ENCODE peak calls at places on chromosomes 2 and 18, in ten cellular contexts. K is psoas muscle; E is transverse colon; X is stimulated activated naive B cell treated with anti-CD40 and anti-IgM and Interleukin-4, amounts not matched to agents 10 μg/mL and 1 μg/mL and 100 μg/mL, for 72 hours; L is activated T-helper 1 cell treated with anti-CD3 and anti-CD28 coated beads, Interleukin-12 subunit alpha, Interleukin-12 subunit beta, Interleukin-2, Interleukin-4 antibody, amounts not matched to agents 30 ng/mL and 10 ng/mL and 1 ng/mL, durations not matched to agents 14 hours and 24 hours and 36 hours; V is NCI-H446 treated with DMSO at 0.1 percent for 48 hours; O is ELF-1; C is EL; I is NCI-H460; Y is CD4-positive, alpha-beta T cell. N is an unnamed sample.

GRCh38 chr2:95231723-95232122 is 24.4 kb downstream of the ZNF892 start:
- DNase-seq in K (peak; percentile 21), E (peak; percentile 69), X (peak; percentile 21), L (no peak), V (no peak), O (peak; percentile 90), C (peak; percentile 88), I (peak; percentile 52), Y (no peak), N (no peak)

GRCh38 chr2:70569559-70569958 is 15.9 kb upstream of the TGFA start:
- DNase-seq in K (no peak), E (no peak), X (no peak), L (no peak), V (no peak), O (no peak), C (no peak), I (no peak), Y (no peak), N (no peak)

GRCh38 chr2:150732064-150732463 is 244.6 kb upstream of the RND3 start:
- DNase-seq in K (no peak), E (no peak), X (no peak), L (no peak), V (no peak), O (no peak), C (peak; percentile 55), I (no peak), Y (no peak), N (no peak)

GRCh38 chr2:47690132-47690531 is 92.8 kb upstream of the MSH6 start:
- DNase-seq in K (no peak), E (no peak), X (no peak), L (no peak), V (no peak), O (no peak), C (no peak), I (no peak), Y (no peak), N (no peak)

GRCh38 chr2:45712538-45712937 is 61.1 kb downstream of the PRKCE start:
- DNase-seq in K (no peak), E (peak; percentile 26), X (no peak), L (no peak), V (no peak), O (peak; percentile 16), C (no peak), I (no peak), Y (no peak), N (no peak)

GRCh38 chr2:65710356-65710755 is 278.0 kb upstream of the SPRED2 start:
- DNase-seq in K (no peak), E (no peak), X (no peak), L (no peak), V (no peak), O (no peak), C (no peak), I (no peak), Y (no peak), N (no peak)

GRCh38 chr2:36478332-36478738 is 119.6 kb downstream of the FEZ2 start:
- DNase-seq in K (no peak), E (no peak), X (no peak), L (no peak), V (no peak), O (no peak), C (peak; percentile 96), I (no peak), Y (no peak), N (no peak)

GRCh38 chr2:204019572-204020501 is 83.3 kb downstream of the ICOS start:
- DNase-seq in K (no peak), E (no peak), X (no peak), L (peak; percentile 49), V (no peak), O (no peak), C (peak; percentile 55), I (no peak), Y (no peak), N (no peak)

GRCh38 chr2:25879133-25879730 is 945 bp upstream of the ASXL2 start:
- DNase-seq in K (no peak), E (no peak), X (no peak), L (no peak), V (no peak), O (no peak), C (peak; percentile 80), I (peak; percentile 26), Y (no peak), N (no peak)

GRCh38 chr2:218169757-218170546 is 3.2 kb upstream of the CXCR1 start:
- DNase-seq in K (no peak), E (no peak), X (no peak), L (no peak), V (no peak), O (no peak), C (peak; percentile 13), I (no peak), Y (no peak), N (no peak)

GRCh38 chr2:53739057-53739456 is 28.5 kb upstream of the CHAC2 start:
- DNase-seq in K (no peak), E (no peak), X (no peak), L (no peak), V (no peak), O (no peak), C (no peak), I (no peak), Y (no peak), N (no peak)

GRCh38 chr2:216139884-216140283 is 30.7 kb downstream of the XRCC5 start:
- DNase-seq in K (no peak), E (no peak), X (no peak), L (no peak), V (no peak), O (no peak), C (no peak), I (no peak), Y (peak; percentile 33), N (no peak)

GRCh38 chr2:240350696-240351087 is 84.8 kb upstream of the GPC1 start:
- DNase-seq in K (no peak), E (no peak), X (no peak), L (no peak), V (no peak), O (no peak), C (no peak), I (no peak), Y (no peak), N (no peak)

GRCh38 chr2:105143467-105144127 is 97.9 kb upstream of the GPR45 start:
- DNase-seq in K (peak; percentile 16), E (no peak), X (no peak), L (peak; percentile 24), V (no peak), O (peak; percentile 15), C (peak; percentile 5), I (no peak), Y (no peak), N (no peak)

GRCh38 chr18:44788334-44788733 is 107.6 kb downstream of the SETBP1 start:
- DNase-seq in K (no peak), E (no peak), X (no peak), L (no peak), V (no peak), O (no peak), C (no peak), I (no peak), Y (no peak), N (no peak)

GRCh38 chr2:36362291-36362690 is 6.7 kb downstream of the CRIM1 start:
- DNase-seq in K (no peak), E (no peak), X (no peak), L (no peak), V (no peak), O (no peak), C (peak; percentile 72), I (no peak), Y (no peak), N (no peak)

GRCh38 chr2:74003494-74004211 is 18.9 kb downstream of the TET3 start:
- DNase-seq in K (peak; percentile 58), E (no peak), X (no peak), L (no peak), V (no peak), O (no peak), C (peak; percentile 85), I (no peak), Y (no peak), N (no peak)

N was measured in brain pericyte.